ENCODE peak calls at places on chromosomes 16 and 17, in ten cellular contexts. A is DND-41; K is dorsolateral prefrontal cortex; X is skeletal muscle cell; Q is LNCaP clone FGC; D is CD8-positive, alpha-beta memory T cell; Y is NT2/D1; C is uterus; I is lung; M is bronchial epithelial cell. U is an unnamed sample.

GRCh38 chr16:77499373-77500285 is 64.8 kb upstream of the ADAMTS18 start:
- DNase-seq in A (no peak), K (no peak), X (peak; percentile 42), Q (peak; percentile 15), D (no peak), Y (no peak), C (peak; percentile 59), I (no peak), M (no peak), U (peak; percentile 11)

GRCh38 chr17:71735893-71736292 is 384.9 kb upstream of the SOX9 start:
- DNase-seq in A (no peak), K (no peak), X (no peak), Q (no peak), D (no peak), Y (no peak), C (no peak), I (no peak), M (no peak), U (no peak)

GRCh38 chr17:17874478-17874877 is 37.7 kb upstream of the SREBF1 start:
- DNase-seq in A (no peak), K (no peak), X (no peak), Q (no peak), D (no peak), Y (no peak), C (no peak), I (no peak), M (peak; percentile 95), U (peak; percentile 31)

GRCh38 chr17:46832306-46832895 is 13.9 kb upstream of the WNT3 start:
- DNase-seq in A (no peak), K (no peak), X (no peak), Q (no peak), D (no peak), Y (no peak), C (no peak), I (no peak), M (no peak), U (no peak)

GRCh38 chr16:81688182-81688581 is 90.9 kb upstream of the PLCG2 start:
- DNase-seq in A (peak; percentile 23), K (no peak), X (no peak), Q (no peak), D (no peak), Y (no peak), C (no peak), I (no peak), M (no peak), U (no peak)

GRCh38 chr17:2783310-2784030 is 12.8 kb upstream of the RAP1GAP2 start:
- DNase-seq in A (no peak), K (no peak), X (no peak), Q (no peak), D (no peak), Y (no peak), C (no peak), I (no peak), M (no peak), U (no peak)

GRCh38 chr16:26770547-26770946 is 296.2 kb upstream of the C16orf82 start:
- DNase-seq in A (no peak), K (no peak), X (no peak), Q (no peak), D (no peak), Y (no peak), C (no peak), I (no peak), M (no peak), U (no peak)

GRCh38 chr17:21171309-21171922 is 42.5 kb downstream of the TMEM11 start:
- DNase-seq in A (no peak), K (no peak), X (no peak), Q (no peak), D (no peak), Y (no peak), C (no peak), I (no peak), M (no peak), U (no peak)

GRCh38 chr17:57606111-57606875 is 138.8 kb downstream of the CCDC182 start:
- DNase-seq in A (no peak), K (peak; percentile 15), X (no peak), Q (peak; percentile 26), D (no peak), Y (no peak), C (no peak), I (no peak), M (no peak), U (no peak)

GRCh38 chr17:57603978-57604377 is 141.1 kb downstream of the CCDC182 start:
- DNase-seq in A (peak; percentile 82), K (no peak), X (no peak), Q (no peak), D (peak; percentile 87), Y (no peak), C (no peak), I (peak; percentile 41), M (no peak), U (no peak)

GRCh38 chr17:57604771-57605733 is 140.0 kb downstream of the CCDC182 start:
- DNase-seq in A (peak; percentile 94), K (peak; percentile 58), X (no peak), Q (no peak), D (peak; percentile 60), Y (no peak), C (peak; percentile 45), I (no peak), M (no peak), U (no peak)

GRCh38 chr17:57607553-57608120 is 137.5 kb downstream of the CCDC182 start:
- DNase-seq in A (no peak), K (peak; percentile 23), X (no peak), Q (no peak), D (no peak), Y (no peak), C (no peak), I (no peak), M (peak; percentile 89), U (no peak)

DNA sequence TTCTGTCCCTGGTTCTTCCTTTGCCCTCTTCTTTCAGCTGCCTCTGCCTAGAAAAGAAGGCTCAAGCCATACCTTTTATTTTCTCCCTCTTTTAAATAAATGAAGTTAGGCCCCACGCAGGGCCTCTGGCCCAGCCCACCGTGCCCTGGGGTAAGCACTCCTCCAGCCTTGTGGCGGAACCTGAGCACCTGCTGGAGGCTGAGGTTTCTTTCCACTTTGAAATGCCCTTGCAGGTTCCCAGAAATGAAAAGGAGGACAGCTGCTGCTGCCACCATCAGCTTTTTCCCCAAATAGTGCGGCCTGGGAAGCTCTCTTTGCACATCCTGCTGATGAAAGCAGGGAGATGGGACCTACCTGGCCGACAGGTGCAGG is 139.4 kb downstream of the CCDC182 start:
- DNase-seq in A (no peak), K (no peak), X (no peak), Q (no peak), D (no peak), Y (no peak), C (no peak), I (no peak), M (no peak), U (no peak)
- H3K4me3 ChIP-seq in A (no peak overlapping the region), K (peak overlapping the region; percentile 18), X (no peak overlapping the region), Q (no peak overlapping the region), D (peak overlapping the region; percentile 16), Y (no peak overlapping the region), C (no peak overlapping the region), I (no peak overlapping the region), M (no peak overlapping the region), U (no peak overlapping the region)

GRCh38 chr17:74751210-74751529 is 2.7 kb downstream of the NHERF1 start:
- DNase-seq in A (no peak), K (no peak), X (no peak), Q (no peak), D (no peak), Y (no peak), C (no peak), I (no peak), M (no peak), U (no peak)

GRCh38 chr17:74749262-74750038 is 1.0 kb downstream of the NHERF1 start:
- DNase-seq in A (peak; percentile 68), K (no peak), X (no peak), Q (no peak), D (peak; percentile 71), Y (no peak), C (no peak), I (no peak), M (no peak), U (no peak)

GRCh38 chr17:74748529-74749261 is at the start of gene NHERF1:
- DNase-seq in A (peak; percentile 95), K (peak; percentile 93), X (peak; percentile 60), Q (peak; percentile 66), D (peak; percentile 95), Y (peak; percentile 74), C (peak; percentile 88), I (peak; percentile 93), M (no peak), U (peak; percentile 55)

GRCh38 chr17:74750039-74750326 is 1.6 kb downstream of the NHERF1 start:
- DNase-seq in A (no peak), K (no peak), X (no peak), Q (no peak), D (no peak), Y (no peak), C (no peak), I (no peak), M (no peak), U (no peak)

DNA sequence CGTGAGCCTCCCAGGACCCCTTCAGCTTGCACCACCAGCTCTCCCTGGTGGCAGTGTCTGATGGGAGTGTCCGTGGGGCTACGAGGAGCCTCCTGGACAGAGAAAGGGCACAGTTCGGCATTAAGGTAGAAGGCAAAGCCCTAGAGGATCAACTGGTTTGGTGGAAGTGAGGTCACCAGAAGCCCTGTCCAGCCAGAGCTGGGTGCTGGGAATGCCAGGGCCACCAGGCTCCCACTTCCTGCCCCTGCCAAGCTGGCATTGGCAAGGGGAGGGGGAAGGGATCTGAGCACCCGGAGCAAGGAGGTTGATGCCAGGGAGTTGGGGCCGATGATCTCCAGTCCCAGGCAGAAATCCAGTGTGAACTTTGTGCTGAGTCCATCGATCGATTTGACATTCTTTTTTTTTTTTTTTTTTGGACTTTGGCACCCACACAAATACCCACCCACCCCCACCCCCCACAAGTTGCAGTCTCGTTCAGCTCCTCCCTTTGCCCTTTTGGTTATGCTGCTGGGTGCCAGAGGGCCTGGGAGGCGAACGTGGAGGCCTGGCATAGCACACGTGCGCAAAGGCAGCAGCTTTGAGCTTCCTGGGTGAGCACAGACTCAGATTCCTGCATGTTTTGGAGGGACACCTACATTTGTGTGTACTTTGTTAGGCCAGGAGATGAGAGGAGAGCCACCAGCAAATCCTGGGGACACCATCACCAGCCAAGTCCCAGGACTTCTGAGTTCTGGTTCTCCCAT is 2.1 kb downstream of the NHERF1 start:
- DNase-seq in A (peak; percentile 49), K (no peak), X (no peak), Q (peak; percentile 63), D (no peak), Y (no peak), C (no peak), I (no peak), M (no peak), U (no peak)
- H3K4me3 ChIP-seq in A (peak overlapping the region; percentile 99), K (peak overlapping the region; percentile 86), X (peak overlapping the region; percentile 89), Q (peak overlapping the region; percentile 98), D (peak overlapping the region; percentile 95), Y (peak overlapping the region; percentile 96), C (no peak overlapping the region), I (no peak overlapping the region), M (peak overlapping the region; percentile 100), U (no peak overlapping the region)

GRCh38 chr16:59920054-59920453 is 1185.9 kb upstream of the GOT2 start:
- DNase-seq in A (no peak), K (no peak), X (no peak), Q (no peak), D (no peak), Y (no peak), C (no peak), I (no peak), M (no peak), U (no peak)
- H3K4me3 ChIP-seq in A (no peak overlapping the region), K (no peak overlapping the region), X (no peak overlapping the region), Q (no peak overlapping the region), D (no peak overlapping the region), Y (no peak overlapping the region), C (no peak overlapping the region), I (no peak overlapping the region), M (no peak overlapping the region), U (no peak overlapping the region)

DNA sequence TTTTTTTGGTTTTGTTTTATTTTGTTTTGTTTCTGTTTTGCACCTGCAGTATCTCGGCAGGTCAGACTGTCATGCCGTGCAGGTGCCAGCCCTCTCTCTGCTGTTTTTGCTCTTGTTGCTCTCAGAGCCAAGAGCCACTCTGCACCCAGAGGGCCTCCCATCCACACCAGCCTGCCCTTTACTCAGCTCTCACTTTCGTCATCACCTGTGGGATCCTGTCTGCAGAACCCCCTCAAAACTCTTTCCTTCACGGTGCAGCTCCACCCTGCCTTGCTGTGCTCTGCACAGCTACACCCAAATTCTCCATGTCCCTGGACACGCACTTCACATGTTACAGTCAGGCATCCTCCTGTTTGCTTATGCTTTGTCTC is 2.6 kb downstream of the AOC3 start:
- DNase-seq in A (no peak), K (no peak), X (no peak), Q (no peak), D (no peak), Y (no peak), C (no peak), I (no peak), M (no peak), U (no peak)
- H3K4me3 ChIP-seq in A (no peak overlapping the region), K (no peak overlapping the region), X (no peak overlapping the region), Q (no peak overlapping the region), D (no peak overlapping the region), Y (no peak overlapping the region), C (peak overlapping the region; percentile 19), I (peak overlapping the region; percentile 40), M (no peak overlapping the region), U (no peak overlapping the region)

U was measured in AG09309.